ENCODE peak calls at places on chromosomes 13 and 19, in four cellular contexts. P is cardiac muscle cell, C is tibial artery, N is AG04450. R is an unnamed sample.

GRCh38 chr13:30466358-30466714 is 600 bp upstream of the HMGB1 start:
- DNase-seq in P (no peak), C (no peak), N (no peak), R (no peak)

GRCh38 chr13:48403151-48403631 is 9.7 kb downstream of the LPAR6 start:
- DNase-seq in P (peak), C (no peak), N (no peak), R (no peak)

GRCh38 chr13:63696055-63696454 is 2280.4 kb upstream of the PCDH20 start:
- DNase-seq in P (no peak), C (no peak), N (peak), R (no peak)

GRCh38 chr19:6750062-6750461 is 10.6 kb downstream of the TRIP10 start:
- DNase-seq in P (no peak), C (no peak), N (no peak), R (peak)

GRCh38 chr13:33994198-33994597 is 176.2 kb downstream of the RFC3 start:
- DNase-seq in P (no peak), C (no peak), N (no peak), R (no peak)

GRCh38 chr13:68714292-68714691 is 1393.3 kb upstream of the ATXN8OS start:
- DNase-seq in P (no peak), C (no peak), N (no peak), R (no peak)

GRCh38 chr19:27765397-27765796 is 1447.6 kb downstream of the UQCRFS1 start:
- DNase-seq in P (no peak), C (no peak), N (no peak), R (peak)

GRCh38 chr19:39265321-39265916 is 2.8 kb upstream of the IFNL2 start:
- DNase-seq in P (no peak), C (no peak), N (no peak), R (no peak)

GRCh38 chr13:76994281-76994680 is 2.4 kb downstream of the CLN5 start:
- DNase-seq in P (no peak), C (no peak), N (no peak), R (no peak)

GRCh38 chr13:62085832-62086231 is 670.2 kb upstream of the PCDH20 start:
- DNase-seq in P (no peak), C (no peak), N (no peak), R (no peak)

GRCh38 chr19:39405930-39406655 is 554 bp upstream of the ZFP36 start:
- DNase-seq in P (no peak), C (no peak), N (no peak), R (no peak)

GRCh38 chr13:73367886-73368285 is 309.1 kb downstream of the KLF5 start:
- DNase-seq in P (no peak), C (no peak), N (no peak), R (no peak)

GRCh38 chr19:35297515-35297848 is 5.5 kb downstream of the MAG start:
- DNase-seq in P (no peak), C (no peak), N (no peak), R (no peak)

GRCh38 chr19:35295453-35295791 is 3.5 kb downstream of the MAG start:
- DNase-seq in P (no peak), C (no peak), N (no peak), R (no peak)

GRCh38 chr19:35295792-35296462 is 4.0 kb downstream of the MAG start:
- DNase-seq in P (no peak), C (no peak), N (no peak), R (no peak)

GRCh38 chr19:35297922-35298321 is 6.0 kb downstream of the MAG start:
- DNase-seq in P (no peak), C (no peak), N (no peak), R (no peak)

GRCh38 chr19:35296644-35297514 is 4.9 kb downstream of the MAG start:
- DNase-seq in P (no peak), C (no peak), N (no peak), R (no peak)
- H3K27ac ChIP-seq in P (no peak), C (no peak), N (no peak), R (no peak)

GRCh38 chr19:4182082-4182926 is at the start of the genes ANKRD24 and SIRT6:
- DNase-seq in P (peak), C (peak), N (peak), R (peak)
- H3K27ac ChIP-seq in P (peak), C (peak), N (peak), R (peak)

GRCh38 chr13:110289174-110289573 is 17.8 kb downstream of the COL4A1 start:
- DNase-seq in P (no peak), C (no peak), N (no peak), R (peak)

GRCh38 chr13:110285991-110286923 is 20.7 kb downstream of the COL4A1 start:
- DNase-seq in P (no peak), C (no peak), N (no peak), R (peak)

GRCh38 chr13:110284809-110285519 is 22.0 kb downstream of the COL4A1 start:
- DNase-seq in P (no peak), C (no peak), N (no peak), R (peak)

GRCh38 chr13:110289661-110290060 is 17.3 kb downstream of the COL4A1 start:
- DNase-seq in P (no peak), C (peak), N (no peak), R (peak)

DNA sequence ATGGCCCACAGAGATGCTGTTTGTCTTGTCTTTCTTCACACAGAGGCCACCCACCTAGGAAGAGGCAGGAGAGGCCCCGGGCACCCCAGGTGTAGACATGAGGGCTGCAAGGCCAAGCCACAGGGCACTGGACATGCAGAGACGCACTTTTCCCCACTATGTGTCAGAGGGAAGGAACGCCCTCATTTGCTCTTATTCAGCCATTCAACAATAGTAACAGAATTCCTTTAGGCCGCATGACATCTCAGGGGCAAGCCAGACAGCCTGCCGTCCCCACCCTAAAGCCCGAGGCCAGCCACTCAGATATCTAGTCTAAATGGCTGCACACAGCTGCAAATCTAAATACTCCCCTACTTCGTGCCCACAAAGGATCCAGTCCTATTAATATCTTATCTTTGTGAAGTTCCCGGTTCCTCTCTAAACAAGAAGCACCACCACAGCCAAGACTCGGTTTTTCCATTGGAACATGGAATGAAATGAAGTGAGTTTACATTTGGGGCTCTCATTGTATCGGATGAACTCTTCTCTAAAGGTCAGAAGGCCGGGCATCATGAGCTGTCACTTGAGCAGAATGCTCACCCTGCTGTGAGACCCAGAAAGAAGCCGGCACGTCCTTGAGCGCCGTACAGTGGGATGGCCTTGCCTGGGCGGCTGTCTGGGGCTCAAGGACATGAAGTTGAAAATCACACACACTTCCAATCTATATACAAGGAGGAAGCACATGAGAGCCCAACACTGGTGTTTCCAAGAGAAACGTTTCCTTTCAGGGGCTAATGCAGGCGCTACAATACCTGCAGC is 19.7 kb downstream of the COL4A1 start:
- DNase-seq in P (no peak), C (no peak), N (no peak), R (peak)
- H3K27ac ChIP-seq in P (peak), C (peak), N (no peak), R (peak)

GRCh38 chr19:56403261-56403660 is 871 bp upstream of the ZNF583 start:
- DNase-seq in P (peak), C (no peak), N (peak), R (no peak)

GRCh38 chr19:56405062-56405461 is 930 bp downstream of the ZNF583 start:
- DNase-seq in P (no peak), C (no peak), N (no peak), R (no peak)

GRCh38 chr19:56400485-56400884 is 3.6 kb upstream of the ZNF583 start:
- DNase-seq in P (no peak), C (no peak), N (no peak), R (no peak)

GRCh38 chr19:56404705-56405056 is 549 bp downstream of the ZNF583 start:
- DNase-seq in P (no peak), C (no peak), N (no peak), R (no peak)

DNA sequence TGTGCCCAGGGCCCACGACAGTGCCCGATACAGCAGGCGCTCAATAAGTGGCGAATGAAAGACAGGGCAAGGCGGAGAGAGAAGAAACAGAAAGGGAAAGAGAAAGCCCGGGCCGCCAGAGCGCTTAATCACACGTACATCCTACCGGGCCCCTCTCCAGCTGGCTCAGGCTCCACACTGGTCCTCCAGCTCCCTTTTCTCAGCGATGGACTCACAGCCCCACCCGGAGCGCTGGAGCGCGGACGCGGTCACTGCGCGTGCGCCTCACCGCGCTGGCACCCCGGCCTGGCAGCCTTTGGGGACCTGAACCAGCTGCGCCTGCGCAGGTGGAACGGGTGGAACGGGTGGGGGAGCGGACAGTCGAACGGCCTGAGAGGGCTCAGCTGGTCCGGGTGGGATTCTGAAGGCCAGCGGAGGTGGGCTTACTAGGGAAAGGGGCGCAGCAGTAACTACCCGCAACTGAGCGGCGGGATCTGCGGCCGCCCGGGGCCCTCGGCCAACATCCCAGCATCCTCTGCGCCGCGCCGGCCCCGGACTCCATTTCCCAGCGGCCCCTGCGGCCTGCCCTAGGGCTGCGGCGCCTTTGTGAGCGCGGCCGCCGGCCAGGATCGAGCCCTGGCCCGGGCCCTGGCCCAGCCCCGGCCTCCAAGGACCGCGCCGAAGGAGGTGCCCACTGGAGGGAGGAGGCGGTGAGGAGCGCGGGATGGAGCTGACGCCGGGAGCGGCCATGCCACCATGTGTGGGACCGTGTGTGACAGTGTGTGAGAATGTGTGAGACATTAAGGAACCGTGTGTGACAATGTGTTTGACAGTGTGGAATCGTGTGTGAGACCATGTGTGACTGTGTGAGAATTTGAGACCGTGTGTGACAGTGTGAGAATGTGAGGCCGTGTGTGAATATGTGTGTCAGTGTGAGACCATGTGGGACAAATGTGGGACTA is at the start of gene ZNF583:
- DNase-seq in P (peak), C (peak), N (peak), R (peak)
- H3K27ac ChIP-seq in P (peak), C (peak), N (peak), R (peak)

GRCh38 chr13:110278859-110279258 is 28.1 kb downstream of the COL4A1 start:
- DNase-seq in P (no peak), C (no peak), N (no peak), R (no peak)
- H3K27ac ChIP-seq in P (no peak), C (peak), N (no peak), R (peak)

GRCh38 chr13:114045113-114045735 is 71.3 kb upstream of the C13orf46 start:
- DNase-seq in P (no peak), C (no peak), N (no peak), R (no peak)
- H3K27ac ChIP-seq in P (no peak), C (no peak), N (peak), R (no peak)

GRCh38 chr19:55353356-55353802 is 1.1 kb downstream of the COX6B2 start:
- DNase-seq in P (no peak), C (no peak), N (no peak), R (no peak)
- H3K27ac ChIP-seq in P (no peak), C (no peak), N (no peak), R (no peak)

GRCh38 chr19:45506246-45506990 is 861 bp upstream of the VASP start:
- DNase-seq in P (peak), C (peak), N (peak), R (peak)

GRCh38 chr19:45505151-45505995 is 1.9 kb upstream of the VASP start:
- DNase-seq in P (peak), C (no peak), N (no peak), R (no peak)

GRCh38 chr19:45506991-45507863 is at the start of gene VASP:
- DNase-seq in P (peak), C (peak), N (no peak), R (peak)

GRCh38 chr19:45503909-45504308 is 3.4 kb upstream of the VASP start:
- DNase-seq in P (no peak), C (no peak), N (no peak), R (no peak)

GRCh38 chr19:45505996-45506245 is 1.4 kb upstream of the VASP start:
- DNase-seq in P (no peak), C (no peak), N (no peak), R (no peak)
- H3K27ac ChIP-seq in P (peak), C (peak), N (peak), R (peak)